ENCODE peak calls at places on chromosome 1, in six cellular contexts. G is prostate gland; Z is breast epithelium; X is CD8-positive, alpha-beta T cell; C is K562; V is adrenal gland. E is an unnamed sample.
A peak's percentile ranks its signal among the peaks of the same experiment; 100 is the strongest.

GRCh38 chr1:231338270-231339128 is at the start of gene SPRTN:
- DNase-seq in G (no peak), X (no peak), C (peak; percentile 92), Z (no peak), V (no peak), E (no peak)

GRCh38 chr1:25494952-25495351 is 48.5 kb upstream of the LDLRAP1 start:
- DNase-seq in V (no peak), C (no peak), G (no peak), X (no peak), Z (no peak), E (no peak)

GRCh38 chr1:110207831-110208230 is 2.3 kb upstream of the KCNC4 start:
- DNase-seq in G (peak; percentile 54), C (peak; percentile 75), X (peak; percentile 83), Z (peak; percentile 35), V (peak; percentile 76), E (peak; percentile 82)

GRCh38 chr1:113874017-113874879 is 2.7 kb upstream of the PTPN22 start:
- DNase-seq in C (peak; percentile 60), Z (no peak), G (no peak), X (no peak), V (no peak), E (no peak)

GRCh38 chr1:206816390-206817287 is 44.3 kb upstream of the IL10 start:
- DNase-seq in C (peak; percentile 39), V (no peak), Z (no peak), G (no peak), X (no peak), E (no peak)

GRCh38 chr1:224726783-224727182 is 110.7 kb downstream of the CNIH3 start:
- DNase-seq in G (no peak), X (no peak), V (peak; percentile 16), C (no peak), Z (peak; percentile 46), E (no peak)

GRCh38 chr1:31605908-31606427 is 11.5 kb upstream of the HCRTR1 start:
- DNase-seq in X (no peak), C (no peak), V (no peak), Z (peak; percentile 15), G (no peak), E (no peak)

GRCh38 chr1:109630081-109630880 is 10.6 kb downstream of the AMPD2 start:
- DNase-seq in C (peak; percentile 76), V (no peak), G (peak; percentile 3), Z (no peak), X (peak; percentile 59), E (peak; percentile 40)

GRCh38 chr1:117534995-117535467 is 70.8 kb upstream of the TENT5C start:
- DNase-seq in X (peak; percentile 29), G (peak; percentile 58), V (peak; percentile 13), Z (no peak), C (peak; percentile 84), E (peak; percentile 46)

GRCh38 chr1:226638001-226638601 is 89.5 kb downstream of the STUM start:
- DNase-seq in V (no peak), C (no peak), Z (no peak), G (no peak), X (no peak), E (no peak)

GRCh38 chr1:209455133-209455532 is 128.4 kb upstream of the CAMK1G start:
- DNase-seq in V (no peak), C (no peak), G (no peak), Z (no peak), X (no peak), E (no peak)

GRCh38 chr1:162175393-162175792 is 105.9 kb downstream of the NOS1AP start:
- DNase-seq in C (no peak), X (no peak), G (no peak), Z (no peak), V (no peak), E (peak; percentile 36)

GRCh38 chr1:32774950-32775634 is 42.1 kb downstream of the YARS1 start:
- DNase-seq in Z (no peak), V (peak; percentile 23), G (no peak), X (no peak), C (no peak), E (no peak)

GRCh38 chr1:212696721-212697331 is 2.8 kb downstream of the BATF3 start:
- DNase-seq in G (no peak), X (no peak), V (no peak), Z (no peak), C (no peak), E (no peak)

GRCh38 chr1:15637833-15638232 is 20.6 kb downstream of the DDI2 start:
- DNase-seq in X (no peak), V (no peak), Z (no peak), G (no peak), C (no peak), E (no peak)

GRCh38 chr1:215669806-215670485 is 102.8 kb downstream of the KCTD3 start:
- DNase-seq in Z (no peak), V (no peak), G (no peak), X (no peak), C (no peak), E (no peak)

GRCh38 chr1:3417082-3417728 is 37.3 kb upstream of the ARHGEF16 start:
- DNase-seq in Z (no peak), X (no peak), V (no peak), G (no peak), C (peak; percentile 52), E (no peak)
- TF ChIP-seq CTCF in Z (no peak), X (no peak), V (no peak), G (peak; percentile 10), C (peak; percentile 50), E (peak; percentile 90)

GRCh38 chr1:188367669-188368068 is 1538.9 kb downstream of the PLA2G4A start:
- DNase-seq in C (no peak), G (no peak), V (no peak), Z (no peak), X (no peak), E (no peak)

GRCh38 chr1:188364927-188365449 is 1536.2 kb downstream of the PLA2G4A start:
- DNase-seq in C (no peak), G (no peak), Z (no peak), X (no peak), V (no peak), E (no peak)

GRCh38 chr1:188363943-188364342 is 1535.2 kb downstream of the PLA2G4A start:
- DNase-seq in C (no peak), X (no peak), V (no peak), Z (no peak), G (no peak), E (no peak)

GRCh38 chr1:188371295-188371806 is 1542.6 kb downstream of the PLA2G4A start:
- DNase-seq in X (no peak), C (no peak), V (no peak), Z (no peak), G (no peak), E (no peak)

GRCh38 chr1:188365874-188366273 is 1537.1 kb downstream of the PLA2G4A start:
- DNase-seq in X (no peak), G (no peak), C (no peak), V (no peak), Z (no peak), E (no peak)
- TF ChIP-seq CTCF in X (no peak), G (no peak), C (no peak), V (no peak), Z (no peak), E (no peak)

GRCh38 chr1:87084247-87084836 is 169.9 kb downstream of the HS2ST1 start:
- DNase-seq in G (no peak), X (no peak), V (no peak), Z (no peak), C (no peak), E (no peak)
- TF ChIP-seq CTCF in G (peak; percentile 67), X (peak; percentile 79), V (peak; percentile 77), Z (peak; percentile 54), C (peak; percentile 60), E (peak; percentile 68)

GRCh38 chr1:17090844-17091243 is 28.4 kb downstream of the PADI2 start:
- DNase-seq in V (no peak), G (no peak), C (no peak), X (no peak), Z (no peak), E (no peak)
- TF ChIP-seq CTCF in V (no peak), G (no peak), C (no peak), X (no peak), Z (no peak), E (no peak)

GRCh38 chr1:150515328-150516049 is at the start of gene FALEC:
- DNase-seq in Z (peak; percentile 95), G (peak; percentile 95), C (peak; percentile 99), V (peak; percentile 98), X (peak; percentile 89), E (peak; percentile 97)

GRCh38 chr1:150514913-150515327 is 632 bp upstream of the FALEC start:
- DNase-seq in V (no peak), C (no peak), Z (no peak), X (no peak), G (no peak), E (no peak)

GRCh38 chr1:150516616-150517015 is 1.1 kb downstream of the FALEC start:
- DNase-seq in X (no peak), G (no peak), C (no peak), V (no peak), Z (no peak), E (no peak)

GRCh38 chr1:150514260-150514659 is 1.3 kb upstream of the FALEC start:
- DNase-seq in G (no peak), C (no peak), X (no peak), V (no peak), Z (no peak), E (no peak)

GRCh38 chr1:150516050-150516591 is 569 bp downstream of the FALEC start:
- DNase-seq in Z (no peak), C (no peak), X (no peak), G (no peak), V (no peak), E (no peak)
- TF ChIP-seq CTCF in Z (no peak), C (no peak), X (no peak), G (no peak), V (peak; percentile 27), E (no peak)

GRCh38 chr1:87986154-87986914 is 657.7 kb downstream of the LMO4 start:
- DNase-seq in G (no peak), C (no peak), X (no peak), Z (no peak), V (no peak), E (no peak)
- TF ChIP-seq CTCF in G (no peak), C (no peak), X (no peak), Z (no peak), V (no peak), E (no peak)

GRCh38 chr1:57210881-57211280 is 213.0 kb downstream of the DAB1 start:
- DNase-seq in G (no peak), V (no peak), C (no peak), X (no peak), Z (no peak), E (no peak)

GRCh38 chr1:57209495-57209894 is 214.4 kb downstream of the DAB1 start:
- DNase-seq in X (no peak), C (no peak), Z (no peak), G (no peak), V (no peak), E (no peak)

GRCh38 chr1:57206038-57206437 is 217.8 kb downstream of the DAB1 start:
- DNase-seq in G (no peak), V (no peak), Z (no peak), X (no peak), C (no peak), E (no peak)

GRCh38 chr1:57204942-57205787 is 218.7 kb downstream of the DAB1 start:
- DNase-seq in G (no peak), Z (no peak), V (no peak), C (no peak), X (no peak), E (no peak)

DNA sequence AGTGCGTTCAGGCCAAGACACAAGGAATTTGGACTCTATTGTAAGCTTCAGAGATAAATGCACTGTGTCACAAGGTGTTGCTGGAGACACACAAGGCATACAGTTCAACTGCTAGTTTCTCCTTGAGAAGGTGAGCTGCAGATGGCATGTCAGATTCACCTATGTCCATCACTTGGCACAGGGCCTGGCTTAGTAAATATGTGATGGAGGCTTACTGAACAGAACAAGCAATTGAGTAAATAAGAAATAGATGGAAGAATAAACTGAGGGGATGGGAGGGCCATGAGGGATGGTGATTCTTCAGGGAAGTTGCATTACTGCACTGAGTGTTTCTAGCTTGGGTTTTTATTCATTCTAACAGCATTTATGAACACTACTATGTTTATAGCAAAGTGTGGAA is 215.0 kb downstream of the DAB1 start:
- DNase-seq in X (no peak), Z (no peak), C (no peak), V (no peak), G (no peak), E (no peak)
- TF ChIP-seq CTCF in X (no peak), Z (no peak), C (no peak), V (no peak), G (no peak), E (no peak)